ENCODE peak calls at places on chromosomes 13 and 19, in seven cellular contexts. Q, P, K, O, G, R and C are unnamed samples.

GRCh38 chr19:44611812-44612295 is 1.5 kb upstream of the IGSF23 start:
- DNase-seq in Q (no peak), P (no peak), K (no peak), O (no peak), G (no peak), R (peak), C (no peak)

GRCh38 chr19:4144666-4145261 is 8.7 kb upstream of the CREB3L3 start:
- DNase-seq in Q (peak), P (peak), K (no peak), O (peak), G (no peak), R (no peak), C (peak)

GRCh38 chr19:43572172-43572588 is 3.1 kb downstream of the XRCC1 start:
- DNase-seq in Q (no peak), P (no peak), K (no peak), O (no peak), G (no peak), R (no peak), C (no peak)

GRCh38 chr19:7376151-7376852 is 27.6 kb downstream of the ARHGEF18 start:
- DNase-seq in Q (no peak), P (no peak), K (no peak), O (no peak), G (no peak), R (no peak), C (no peak)

GRCh38 chr19:52689804-52690394 is 44.9 kb downstream of the ZNF611 start:
- DNase-seq in Q (no peak), P (peak), K (no peak), O (peak), G (no peak), R (no peak), C (no peak)

GRCh38 chr19:53810891-53811290 is 13.2 kb downstream of the NLRP12 start:
- DNase-seq in Q (no peak), P (no peak), K (no peak), O (no peak), G (no peak), R (no peak), C (no peak)

GRCh38 chr13:112260108-112261055 is 115.8 kb upstream of the SPACA7 start:
- DNase-seq in Q (no peak), P (no peak), K (no peak), O (no peak), G (no peak), R (no peak), C (no peak)

GRCh38 chr13:99812611-99813010 is 159.0 kb downstream of the ZIC5 start:
- DNase-seq in Q (peak), P (no peak), K (no peak), O (no peak), G (no peak), R (no peak), C (peak)

GRCh38 chr13:74077847-74078246 is 56.4 kb downstream of the KLF12 start:
- DNase-seq in Q (no peak), P (no peak), K (no peak), O (no peak), G (no peak), R (no peak), C (no peak)

GRCh38 chr19:4939466-4939865 is 29.4 kb upstream of the KDM4B start:
- DNase-seq in Q (no peak), P (no peak), K (no peak), O (no peak), G (no peak), R (no peak), C (no peak)

GRCh38 chr19:42480335-42481095 is 37.8 kb upstream of the CXCL17 start:
- DNase-seq in Q (peak), P (no peak), K (no peak), O (no peak), G (no peak), R (peak), C (peak)

GRCh38 chr19:39398297-39398864 is 7.2 kb downstream of the MED29 start:
- DNase-seq in Q (peak), P (no peak), K (no peak), O (peak), G (no peak), R (peak), C (peak)
- TF ChIP-seq RFX5 in Q (no peak), P (no peak), K (no peak), O (no peak), G (no peak), R (no peak), C (no peak)

GRCh38 chr13:30698023-30698422 is 37.3 kb upstream of the ALOX5AP start:
- DNase-seq in Q (peak), P (peak), K (no peak), O (no peak), G (no peak), R (no peak), C (no peak)

GRCh38 chr13:30696278-30697176 is 38.8 kb upstream of the ALOX5AP start:
- DNase-seq in Q (peak), P (no peak), K (no peak), O (no peak), G (no peak), R (no peak), C (no peak)

GRCh38 chr13:30698488-30699005 is 36.8 kb upstream of the ALOX5AP start:
- DNase-seq in Q (no peak), P (no peak), K (no peak), O (no peak), G (no peak), R (no peak), C (no peak)

GRCh38 chr13:30700364-30700763 is 35.0 kb upstream of the ALOX5AP start:
- DNase-seq in Q (no peak), P (no peak), K (no peak), O (no peak), G (no peak), R (no peak), C (no peak)

DNA sequence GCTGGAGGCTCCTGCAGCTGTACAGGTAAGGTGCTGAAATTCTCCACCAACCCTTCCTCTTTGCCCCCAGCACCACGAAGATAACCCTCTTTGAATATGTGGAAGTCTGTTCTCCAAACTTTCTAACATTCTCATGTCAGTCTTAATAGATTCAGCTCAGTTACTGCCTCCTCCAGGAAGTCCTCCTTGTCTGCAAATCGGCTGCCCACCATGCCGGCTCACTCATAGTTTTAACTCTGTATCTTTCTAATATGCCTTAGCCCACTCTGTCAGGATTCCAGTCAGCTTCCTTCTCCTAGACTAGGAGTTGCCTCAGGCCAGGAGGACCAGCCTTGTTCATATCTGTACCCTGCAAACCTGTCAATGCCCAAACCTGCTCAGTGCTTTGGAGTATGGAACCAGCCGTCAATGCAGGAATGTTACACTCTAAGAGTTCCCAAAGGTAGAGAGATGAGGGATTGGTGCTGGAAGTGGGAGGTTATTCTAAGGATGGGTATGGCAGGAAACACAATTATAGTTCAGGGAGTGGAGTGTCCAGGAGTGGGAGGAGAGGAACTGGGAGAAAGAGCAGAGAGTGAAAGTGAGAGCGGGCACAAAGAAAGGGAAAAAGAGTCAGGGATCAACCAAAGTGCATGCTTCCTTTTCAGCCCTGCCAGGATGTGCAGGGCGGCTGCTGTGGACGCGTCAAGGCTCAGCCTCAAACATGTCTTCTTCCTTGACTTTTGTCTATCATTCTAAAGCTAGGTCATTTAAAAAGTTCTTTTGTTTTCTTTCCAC is 38.0 kb upstream of the ALOX5AP start:
- DNase-seq in Q (no peak), P (no peak), K (no peak), O (no peak), G (no peak), R (no peak), C (no peak)
- TF ChIP-seq RFX5 in Q (no peak), P (no peak), K (no peak), O (no peak), G (no peak), R (no peak), C (no peak)

GRCh38 chr13:113374511-113375175 is 10.7 kb upstream of the GRTP1 start:
- DNase-seq in Q (no peak), P (peak), K (no peak), O (no peak), G (no peak), R (no peak), C (no peak)
- TF ChIP-seq RFX5 in Q (no peak), P (no peak), K (no peak), O (no peak), G (no peak), R (no peak), C (no peak)

DNA sequence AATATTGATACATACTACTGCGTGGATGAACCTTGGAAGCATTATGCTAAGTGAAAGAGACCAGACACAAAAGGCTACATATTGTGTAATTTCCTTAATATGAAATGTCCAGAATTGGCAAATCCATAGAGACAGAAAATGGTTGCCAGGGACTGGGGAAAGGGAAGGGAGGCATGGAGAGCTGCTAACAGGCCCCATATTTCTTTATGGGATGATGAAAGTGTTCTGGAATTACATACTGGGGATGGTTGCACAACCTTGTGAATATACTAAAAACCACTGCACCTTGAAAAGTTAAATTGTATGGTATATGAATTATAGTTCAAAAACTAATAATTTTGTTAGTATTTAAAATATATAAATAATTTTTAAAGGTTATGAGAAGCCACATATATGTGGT is 3.6 kb downstream of the IFT88 start:
- DNase-seq in Q (peak), P (no peak), K (no peak), O (no peak), G (no peak), R (no peak), C (no peak)
- TF ChIP-seq RFX5 in Q (no peak), P (no peak), K (no peak), O (no peak), G (no peak), R (no peak), C (no peak)

GRCh38 chr19:40005670-40006272 is 8.9 kb downstream of the ZNF546 start:
- DNase-seq in Q (no peak), P (no peak), K (no peak), O (peak), G (no peak), R (no peak), C (no peak)
- TF ChIP-seq RFX5 in Q (no peak), P (no peak), K (no peak), O (no peak), G (no peak), R (no peak), C (no peak)

GRCh38 chr19:51144482-51145045 is 2.5 kb downstream of the SIGLEC7 start:
- DNase-seq in Q (no peak), P (no peak), K (no peak), O (no peak), G (no peak), R (no peak), C (no peak)

GRCh38 chr19:51143486-51143885 is 1.4 kb downstream of the SIGLEC7 start:
- DNase-seq in Q (no peak), P (no peak), K (no peak), O (no peak), G (no peak), R (no peak), C (no peak)

GRCh38 chr19:51141181-51141580 is 920 bp upstream of the SIGLEC7 start:
- DNase-seq in Q (no peak), P (no peak), K (no peak), O (no peak), G (no peak), R (no peak), C (no peak)

GRCh38 chr19:51140441-51140840 is 1.7 kb upstream of the SIGLEC7 start:
- DNase-seq in Q (no peak), P (no peak), K (no peak), O (no peak), G (no peak), R (no peak), C (no peak)

DNA sequence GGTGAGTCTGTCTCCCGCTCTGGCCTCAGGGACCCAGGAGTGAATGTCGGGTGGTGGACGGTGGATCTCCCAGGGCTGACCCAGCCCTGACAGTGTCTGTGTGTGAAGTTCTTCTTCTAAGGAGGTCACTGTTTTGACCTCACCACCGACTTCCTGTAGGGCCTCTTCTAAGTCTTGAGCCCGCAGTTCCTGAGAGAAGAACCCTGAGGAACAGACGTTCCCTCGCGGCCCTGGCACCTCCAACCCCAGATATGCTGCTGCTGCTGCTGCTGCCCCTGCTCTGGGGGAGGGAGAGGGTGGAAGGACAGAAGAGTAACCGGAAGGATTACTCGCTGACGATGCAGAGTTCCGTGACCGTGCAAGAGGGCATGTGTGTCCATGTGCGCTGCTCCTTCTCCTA is at the start of gene SIGLEC7:
- DNase-seq in Q (no peak), P (no peak), K (no peak), O (no peak), G (no peak), R (no peak), C (no peak)
- TF ChIP-seq RFX5 in Q (no peak), P (no peak), K (no peak), O (no peak), G (no peak), R (no peak), C (no peak)

GRCh38 chr13:35838356-35838755 is 292.8 kb downstream of the DCLK1 start:
- DNase-seq in Q (peak), P (no peak), K (no peak), O (no peak), G (no peak), R (no peak), C (no peak)
- TF ChIP-seq RFX5 in Q (no peak), P (no peak), K (no peak), O (no peak), G (no peak), R (no peak), C (no peak)

DNA sequence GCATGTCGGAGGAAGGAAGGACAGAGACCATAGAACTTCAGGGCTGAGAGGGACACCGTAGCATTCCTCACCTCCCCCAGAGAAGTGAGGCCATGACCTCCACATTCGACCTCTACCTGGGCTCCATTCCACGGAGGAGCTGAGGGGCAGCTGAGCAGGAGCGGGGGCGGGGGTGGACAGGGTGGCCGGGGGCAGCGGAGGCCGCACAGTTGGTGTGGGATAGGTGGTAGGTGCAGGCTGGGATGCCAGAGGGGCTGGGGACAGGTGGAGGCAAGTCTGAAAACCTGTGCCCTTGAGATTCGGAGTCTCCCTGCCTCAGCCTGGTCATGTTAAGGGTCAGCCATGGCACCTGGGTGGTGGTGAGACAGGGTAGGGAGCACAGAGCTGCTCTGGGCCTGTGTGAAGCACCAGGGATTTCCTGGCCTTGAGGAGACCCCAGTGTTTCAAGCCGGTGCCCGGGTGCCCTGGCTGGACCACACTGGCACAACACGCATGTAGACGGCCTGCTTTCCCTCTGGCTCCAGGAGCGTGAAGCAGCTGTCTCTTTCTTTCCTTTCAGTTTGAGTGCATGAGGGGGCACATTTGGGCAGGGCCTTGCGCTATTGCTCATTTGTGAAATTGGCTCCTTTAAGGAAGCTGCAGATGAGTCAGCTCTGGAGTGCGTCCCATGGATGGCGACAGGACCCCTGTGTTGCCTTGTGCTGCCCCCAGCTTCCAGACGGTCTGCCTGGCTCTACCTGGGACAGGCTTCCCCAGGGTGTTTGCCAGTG is 51.8 kb downstream of the TSSK6 start:
- DNase-seq in Q (peak), P (no peak), K (no peak), O (no peak), G (no peak), R (no peak), C (no peak)
- TF ChIP-seq RFX5 in Q (no peak), P (no peak), K (no peak), O (no peak), G (no peak), R (no peak), C (no peak)